ENCODE peak calls at places on chromosomes 13 and 19, in seven cellular contexts. E is endothelial cell of umbilical vein; I is aorta; T is CD8-positive, alpha-beta memory T cell; D is thoracic aorta; Y is transverse colon; Z is kidney. C is an unnamed sample.

GRCh38 chr13:74816737-74817136 is 665.2 kb downstream of the TBC1D4 start:
- DNase-seq in I (no peak), E (no peak), Z (no peak), D (no peak), T (no peak), Y (no peak), C (no peak)

GRCh38 chr13:41835871-41836270 is 125.0 kb downstream of the VWA8 start:
- DNase-seq in Y (no peak), D (no peak), I (no peak), Z (no peak), E (no peak), T (no peak), C (no peak)

GRCh38 chr13:20288561-20288960 is 56.4 kb upstream of the GJB6 start:
- DNase-seq in E (no peak), T (no peak), Z (no peak), I (no peak), D (no peak), Y (no peak), C (no peak)

GRCh38 chr19:2302319-2303208 is 5.4 kb downstream of the LINGO3 start:
- DNase-seq in D (no peak), I (peak; percentile 65), Z (peak; percentile 82), T (no peak), E (peak; percentile 36), Y (peak; percentile 52), C (no peak)

GRCh38 chr19:41998246-41999020 is 4.4 kb upstream of the ATP1A3 start:
- DNase-seq in T (peak; percentile 12), Y (peak; percentile 43), D (no peak), I (no peak), E (no peak), Z (no peak), C (peak; percentile 34)

GRCh38 chr13:32426191-32426980 is 1.5 kb downstream of the N4BP2L1 start:
- DNase-seq in I (no peak), T (peak; percentile 39), D (no peak), Y (peak; percentile 25), E (no peak), Z (no peak), C (no peak)

GRCh38 chr19:50772408-50773311 is 2.4 kb downstream of the GPR32 start:
- DNase-seq in Y (no peak), Z (no peak), D (no peak), T (no peak), E (peak; percentile 21), I (no peak), C (no peak)

GRCh38 chr13:101654916-101655315 is 202.4 kb downstream of the ITGBL1 start:
- DNase-seq in D (no peak), Y (no peak), Z (no peak), I (no peak), E (no peak), T (no peak), C (no peak)

GRCh38 chr13:109227344-109227940 is 558.9 kb downstream of the IRS2 start:
- DNase-seq in Y (no peak), Z (no peak), D (no peak), T (no peak), E (no peak), I (no peak), C (no peak)

GRCh38 chr19:30083701-30084156 is 141.7 kb downstream of the URI1 start:
- DNase-seq in Z (peak; percentile 22), D (no peak), I (no peak), E (no peak), Y (no peak), T (no peak), C (no peak)

GRCh38 chr13:67776171-67776570 is 546.0 kb upstream of the PCDH9 start:
- DNase-seq in I (no peak), Y (no peak), D (no peak), E (no peak), T (no peak), Z (no peak), C (no peak)

GRCh38 chr13:101784313-101784712 is 331.8 kb downstream of the ITGBL1 start:
- DNase-seq in D (no peak), Z (no peak), I (no peak), Y (no peak), T (no peak), E (no peak), C (no peak)

GRCh38 chr13:44758595-44759221 is 182.6 kb upstream of the TSC22D1 start:
- DNase-seq in Y (peak; percentile 20), I (no peak), D (no peak), E (peak; percentile 85), T (no peak), Z (no peak), C (no peak)

GRCh38 chr13:62483774-62484173 is 1068.1 kb upstream of the PCDH20 start:
- DNase-seq in I (no peak), Y (no peak), D (no peak), E (peak; percentile 69), T (no peak), Z (no peak), C (no peak)

GRCh38 chr19:57357406-57357805 is 5.9 kb upstream of the TRAPPC2B start:
- DNase-seq in Z (no peak), E (no peak), D (no peak), Y (no peak), T (no peak), I (no peak), C (no peak)

GRCh38 chr13:91017669-91018053 is 329.8 kb upstream of the MIR17HG start:
- DNase-seq in Z (peak; percentile 43), T (no peak), I (no peak), E (no peak), Y (no peak), D (no peak), C (peak; percentile 4)

GRCh38 chr13:25118371-25118770 is 22.4 kb downstream of the PABPC3 start:
- DNase-seq in Y (no peak), D (no peak), I (no peak), E (no peak), Z (no peak), T (no peak), C (no peak)

GRCh38 chr19:11480927-11481776 is at the start of gene ELAVL3:
- DNase-seq in I (no peak), T (no peak), Z (no peak), D (no peak), E (no peak), Y (no peak), C (no peak)

GRCh38 chr19:33906578-33907335 is 110.1 kb downstream of the KCTD15 start:
- DNase-seq in Y (no peak), I (no peak), T (no peak), Z (no peak), E (peak; percentile 23), D (no peak), C (no peak)

GRCh38 chr13:73056054-73056962 is 2.5 kb upstream of the KLF5 start:
- DNase-seq in Y (no peak), T (no peak), D (no peak), E (peak; percentile 57), I (no peak), Z (no peak), C (no peak)

GRCh38 chr13:93621966-93622365 is 395.4 kb downstream of the GPC6 start:
- DNase-seq in Y (no peak), D (no peak), E (no peak), Z (no peak), T (no peak), I (no peak), C (no peak)

GRCh38 chr13:37102896-37103295 is 2.6 kb downstream of the CSNK1A1L start:
- DNase-seq in Y (no peak), T (no peak), E (no peak), I (no peak), D (no peak), Z (no peak), C (no peak)

GRCh38 chr19:53912653-53913052 is 3.6 kb downstream of the CACNG7 start:
- DNase-seq in E (no peak), T (no peak), I (no peak), Y (no peak), Z (peak; percentile 26), D (no peak), C (no peak)

GRCh38 chr19:16509141-16510061 is 13.2 kb downstream of the C19orf44 start:
- DNase-seq in Y (no peak), T (no peak), D (no peak), I (no peak), Z (no peak), E (no peak), C (peak; percentile 77)

GRCh38 chr13:38202730-38203129 is 146.9 kb upstream of the UFM1 start:
- DNase-seq in I (no peak), D (no peak), E (no peak), Z (no peak), Y (no peak), T (no peak), C (no peak)

GRCh38 chr13:113202912-113203311 is 5.6 kb downstream of the PCID2 start:
- DNase-seq in I (no peak), E (no peak), T (no peak), Z (no peak), Y (no peak), D (no peak), C (no peak)
- H3K27ac ChIP-seq in I (no peak overlapping the region), E (no peak overlapping the region), T (no peak overlapping the region), Z (no peak overlapping the region), Y (no peak overlapping the region), D (no peak overlapping the region), C (no peak overlapping the region)

DNA sequence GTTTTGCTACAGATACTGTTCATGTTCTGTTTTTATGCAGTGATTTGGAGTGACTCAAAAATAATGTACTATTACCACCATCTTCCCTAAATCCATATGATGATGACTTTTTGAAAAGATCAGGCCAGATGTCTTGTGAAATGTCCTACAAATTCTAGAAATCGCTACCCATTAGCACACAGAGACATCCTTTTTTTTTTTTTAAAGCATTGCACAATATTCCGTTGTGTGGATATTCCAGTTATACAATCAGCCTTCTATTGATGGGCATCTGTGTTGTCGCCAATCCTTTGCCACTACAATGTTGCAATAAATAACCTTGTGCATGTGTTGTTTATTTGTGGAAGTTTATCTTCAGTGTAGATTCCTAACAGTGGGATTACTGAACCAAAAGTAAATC is 24.5 kb downstream of the ZDHHC20 start:
- DNase-seq in I (no peak), T (no peak), Y (no peak), D (no peak), E (no peak), Z (no peak), C (no peak)
- H3K27ac ChIP-seq in I (no peak overlapping the region), T (no peak overlapping the region), Y (no peak overlapping the region), D (no peak overlapping the region), E (no peak overlapping the region), Z (no peak overlapping the region), C (no peak overlapping the region)

GRCh38 chr19:38676023-38676877 is 28.8 kb downstream of the ACTN4 start:
- DNase-seq in I (peak; percentile 49), Y (no peak), T (no peak), Z (peak; percentile 69), D (no peak), E (peak; percentile 47), C (no peak)
- H3K27ac ChIP-seq in I (peak overlapping the region; percentile 47), Y (peak overlapping the region; percentile 94), T (peak overlapping the region; percentile 84), Z (peak overlapping the region; percentile 92), D (peak overlapping the region; percentile 86), E (peak overlapping the region; percentile 5), C (peak overlapping the region; percentile 78)

GRCh38 chr19:45428385-45429231 is 4.9 kb upstream of the ERCC1 start:
- DNase-seq in T (peak; percentile 20), Z (no peak), E (peak; percentile 49), Y (peak; percentile 52), D (no peak), I (peak; percentile 87), C (peak; percentile 39)
- H3K27ac ChIP-seq in T (peak overlapping the region; percentile 48), Z (peak overlapping the region; percentile 48), E (peak overlapping the region; percentile 48), Y (peak overlapping the region; percentile 73), D (peak overlapping the region; percentile 100), I (peak overlapping the region; percentile 95), C (peak overlapping the region; percentile 53)

GRCh38 chr19:485583-486236 is 10.6 kb upstream of the MADCAM1 start:
- DNase-seq in Z (no peak), T (no peak), E (no peak), I (no peak), Y (no peak), D (no peak), C (no peak)
- H3K27ac ChIP-seq in Z (no peak overlapping the region), T (no peak overlapping the region), E (no peak overlapping the region), I (no peak overlapping the region), Y (no peak overlapping the region), D (no peak overlapping the region), C (no peak overlapping the region)